ENCODE peak calls at places on chromosomes 5 and 9, in six cellular contexts. One of them, this sample, is unnamed.

GRCh38 chr5:61942462-61943049 is 363.4 kb upstream of the KIF2A start:
- DNase-seq in amygdala: no peak
- DNase-seq in CD4-positive, alpha-beta memory T cell: no peak
- DNase-seq in foreskin fibroblast: no peak
- DNase-seq in astrocyte: no peak
- DNase-seq in naive thymus-derived CD4-positive, alpha-beta T cell: no peak
- DNase-seq in this sample: no peak

GRCh38 chr9:91837982-91838731 is 111.9 kb downstream of the ROR2 start:
- DNase-seq in naive thymus-derived CD4-positive, alpha-beta T cell: no peak
- DNase-seq in amygdala: no peak
- DNase-seq in astrocyte: peak; percentile 16
- DNase-seq in CD4-positive, alpha-beta memory T cell: no peak
- DNase-seq in foreskin fibroblast: no peak
- DNase-seq in this sample: no peak

GRCh38 chr5:1090538-1090937 is 21.3 kb downstream of the SLC12A7 start:
- DNase-seq in CD4-positive, alpha-beta memory T cell: no peak
- DNase-seq in amygdala: no peak
- DNase-seq in astrocyte: no peak
- DNase-seq in foreskin fibroblast: no peak
- DNase-seq in naive thymus-derived CD4-positive, alpha-beta T cell: no peak
- DNase-seq in this sample: no peak

GRCh38 chr5:172164773-172165212 is 23.2 kb downstream of the STK10 start:
- DNase-seq in CD4-positive, alpha-beta memory T cell: no peak
- DNase-seq in naive thymus-derived CD4-positive, alpha-beta T cell: no peak
- DNase-seq in astrocyte: peak; percentile 61
- DNase-seq in foreskin fibroblast: no peak
- DNase-seq in amygdala: peak; percentile 62
- DNase-seq in this sample: no peak

GRCh38 chr9:85715587-85715986 is 26.2 kb downstream of the AGTPBP1 start:
- DNase-seq in amygdala: no peak
- DNase-seq in astrocyte: no peak
- DNase-seq in naive thymus-derived CD4-positive, alpha-beta T cell: no peak
- DNase-seq in CD4-positive, alpha-beta memory T cell: no peak
- DNase-seq in foreskin fibroblast: no peak
- DNase-seq in this sample: no peak

GRCh38 chr5:172411423-172412111 is 42.8 kb downstream of the SH3PXD2B start:
- DNase-seq in astrocyte: no peak
- DNase-seq in CD4-positive, alpha-beta memory T cell: no peak
- DNase-seq in naive thymus-derived CD4-positive, alpha-beta T cell: no peak
- DNase-seq in foreskin fibroblast: no peak
- DNase-seq in amygdala: no peak
- DNase-seq in this sample: no peak

GRCh38 chr5:81856948-81857928 is 106.3 kb upstream of the SSBP2 start:
- DNase-seq in foreskin fibroblast: no peak
- DNase-seq in astrocyte: no peak
- DNase-seq in amygdala: peak; percentile 82
- DNase-seq in naive thymus-derived CD4-positive, alpha-beta T cell: no peak
- DNase-seq in CD4-positive, alpha-beta memory T cell: no peak
- DNase-seq in this sample: no peak

GRCh38 chr9:133258061-133259015 is 16.7 kb downstream of the ABO start:
- DNase-seq in CD4-positive, alpha-beta memory T cell: no peak
- DNase-seq in foreskin fibroblast: no peak
- DNase-seq in amygdala: no peak
- DNase-seq in astrocyte: no peak
- DNase-seq in naive thymus-derived CD4-positive, alpha-beta T cell: no peak
- DNase-seq in this sample: no peak

GRCh38 chr5:133353741-133354140 is 258.6 kb downstream of the FSTL4 start:
- DNase-seq in amygdala: no peak
- DNase-seq in foreskin fibroblast: no peak
- DNase-seq in astrocyte: no peak
- DNase-seq in CD4-positive, alpha-beta memory T cell: no peak
- DNase-seq in naive thymus-derived CD4-positive, alpha-beta T cell: no peak
- DNase-seq in this sample: no peak

GRCh38 chr9:17531642-17532254 is 47.1 kb upstream of the SH3GL2 start:
- DNase-seq in amygdala: peak; percentile 41
- DNase-seq in foreskin fibroblast: peak; percentile 28
- DNase-seq in naive thymus-derived CD4-positive, alpha-beta T cell: no peak
- DNase-seq in astrocyte: peak; percentile 14
- DNase-seq in CD4-positive, alpha-beta memory T cell: no peak
- DNase-seq in this sample: peak; percentile 39

This sample was measured in amniotic stem cell.